ENCODE peak calls at places on chromosome 20, in four cellular contexts. One of them, this sample, is unnamed.

GRCh38 chr20:35739294-35740163 is 2.5 kb downstream of the RBM39 start:
- DNase-seq in T-helper 1 cell: no peak
- DNase-seq in adipocyte: peak; percentile 71
- DNase-seq in cardiac fibroblast: peak; percentile 69
- DNase-seq in this sample: no peak

GRCh38 chr20:2171266-2171790 is 69.7 kb downstream of the STK35 start:
- DNase-seq in T-helper 1 cell: no peak
- DNase-seq in adipocyte: no peak
- DNase-seq in cardiac fibroblast: no peak
- DNase-seq in this sample: no peak

GRCh38 chr20:14219801-14220461 is 117.5 kb downstream of the FLRT3 start:
- DNase-seq in T-helper 1 cell: no peak
- DNase-seq in adipocyte: no peak
- DNase-seq in cardiac fibroblast: no peak
- DNase-seq in this sample: no peak

GRCh38 chr20:47493175-47493953 is 8.3 kb upstream of the NCOA3 start:
- DNase-seq in T-helper 1 cell: no peak
- DNase-seq in adipocyte: peak; percentile 90
- DNase-seq in cardiac fibroblast: peak; percentile 76
- DNase-seq in this sample: peak; percentile 30

GRCh38 chr20:23407770-23408467 is 13.4 kb downstream of the NAPB start:
- DNase-seq in T-helper 1 cell: no peak
- DNase-seq in adipocyte: no peak
- DNase-seq in cardiac fibroblast: no peak
- DNase-seq in this sample: no peak

GRCh38 chr20:57986776-57987175 is 241.7 kb downstream of the ANKRD60 start:
- DNase-seq in T-helper 1 cell: no peak
- DNase-seq in adipocyte: no peak
- DNase-seq in cardiac fibroblast: no peak
- DNase-seq in this sample: no peak

GRCh38 chr20:38012332-38012731 is 20.9 kb downstream of the TTI1 start:
- DNase-seq in T-helper 1 cell: no peak
- DNase-seq in adipocyte: no peak
- DNase-seq in cardiac fibroblast: no peak
- DNase-seq in this sample: no peak

GRCh38 chr20:19407731-19408130 is 195.3 kb downstream of the SLC24A3 start:
- DNase-seq in T-helper 1 cell: no peak
- DNase-seq in adipocyte: no peak
- DNase-seq in cardiac fibroblast: no peak
- DNase-seq in this sample: no peak

This sample was measured in naive thymus-derived CD8-positive, alpha-beta T cell.